ENCODE peak calls at places on chromosomes 5 and 9, in nine cellular contexts. Q is central memory CD4-positive, alpha-beta T cell; D is NCI-H1105; K is effector memory CD8-positive, alpha-beta T cell; F is neural progenitor cell; I is activated CD8-positive, alpha-beta T cell treated with anti-CD3 and anti-CD28 coated beads for 36 hours; V is OCI-M1; P is B cell; C is astrocyte of the spinal cord. W is an unnamed sample.

GRCh38 chr9:106700676-106701075 is 162.3 kb upstream of the ZNF462 start:
- DNase-seq in V (no peak), C (no peak), K (no peak), Q (no peak), P (no peak), F (no peak), D (no peak), I (no peak), W (no peak)

GRCh38 chr5:127313847-127314473 is 23.4 kb downstream of the MEGF10 start:
- DNase-seq in C (peak; percentile 36), D (no peak), F (peak; percentile 58), Q (peak; percentile 40), P (peak; percentile 54), K (peak; percentile 35), I (peak; percentile 80), V (peak; percentile 44), W (peak; percentile 72)

GRCh38 chr9:122053951-122054350 is 39.2 kb downstream of the TTLL11 start:
- DNase-seq in F (no peak), I (no peak), P (no peak), Q (no peak), C (peak; percentile 17), D (no peak), K (no peak), V (no peak), W (no peak)

GRCh38 chr5:62690421-62690820 is 111.8 kb downstream of the LRRC70 start:
- DNase-seq in I (no peak), V (no peak), Q (no peak), C (no peak), P (no peak), K (no peak), F (peak; percentile 5), D (no peak), W (no peak)

GRCh38 chr9:116232425-116233159 is 79.0 kb downstream of the PAPPA start:
- DNase-seq in V (no peak), K (no peak), Q (no peak), D (no peak), C (peak; percentile 19), F (no peak), I (no peak), P (no peak), W (no peak)

GRCh38 chr9:128166169-128166568 is 6.1 kb downstream of the BBLN start:
- DNase-seq in K (no peak), V (no peak), F (no peak), I (no peak), C (no peak), D (no peak), P (no peak), Q (no peak), W (no peak)

GRCh38 chr5:130871346-130872086 is 293.5 kb downstream of the HINT1 start:
- DNase-seq in I (peak; percentile 44), Q (peak; percentile 31), D (no peak), C (peak; percentile 20), V (peak; percentile 74), F (peak; percentile 42), K (peak; percentile 49), P (no peak), W (peak; percentile 11)

GRCh38 chr9:8558176-8558575 is 758.6 kb upstream of the DMAC1 start:
- DNase-seq in V (no peak), F (no peak), I (no peak), Q (no peak), D (no peak), P (no peak), K (no peak), C (peak; percentile 57), W (peak; percentile 34)

W was measured in A172.